ENCODE peak calls at places on chromosomes 11 and 22, in eight cellular contexts. One of them, this sample, is unnamed.

GRCh38 chr22:38870312-38870741 is 1.7 kb downstream of the CBX6 start:
- DNase-seq in GM19239: peak
- DNase-seq in nucleus accumbens: peak
- DNase-seq in hypothalamus: no peak
- DNase-seq in stimulated activated naive B cell treated with anti-CD40 and anti-IgM and Interleukin-4, amounts not matched to agents 10 μg/mL and 1 μg/mL and 100 μg/mL, for 72 hours: peak
- DNase-seq in sciatic nerve: peak
- DNase-seq in PC-9: peak
- DNase-seq in stimulated activated CD4-positive, alpha-beta T cell treated with anti-CD3 and anti-CD28 coated beads, Interleukin-4, amount 100 ng/mL, for 1 hour: peak
- DNase-seq in this sample: peak

GRCh38 chr11:60924110-60924905 is at the start of gene TMEM132A:
- DNase-seq in stimulated activated naive B cell treated with anti-CD40 and anti-IgM and Interleukin-4, amounts not matched to agents 10 μg/mL and 1 μg/mL and 100 μg/mL, for 72 hours: no peak
- DNase-seq in stimulated activated CD4-positive, alpha-beta T cell treated with anti-CD3 and anti-CD28 coated beads, Interleukin-4, amount 100 ng/mL, for 1 hour: peak
- DNase-seq in GM19239: no peak
- DNase-seq in hypothalamus: no peak
- DNase-seq in nucleus accumbens: peak
- DNase-seq in PC-9: peak
- DNase-seq in sciatic nerve: peak
- DNase-seq in this sample: no peak

GRCh38 chr11:132779487-132779886 is 752.8 kb downstream of the OPCML start:
- DNase-seq in stimulated activated naive B cell treated with anti-CD40 and anti-IgM and Interleukin-4, amounts not matched to agents 10 μg/mL and 1 μg/mL and 100 μg/mL, for 72 hours: no peak
- DNase-seq in GM19239: no peak
- DNase-seq in sciatic nerve: no peak
- DNase-seq in hypothalamus: no peak
- DNase-seq in PC-9: no peak
- DNase-seq in nucleus accumbens: no peak
- DNase-seq in stimulated activated CD4-positive, alpha-beta T cell treated with anti-CD3 and anti-CD28 coated beads, Interleukin-4, amount 100 ng/mL, for 1 hour: no peak
- DNase-seq in this sample: no peak

GRCh38 chr11:117972044-117972443 is 14.2 kb upstream of the IL10RA start:
- DNase-seq in GM19239: no peak
- DNase-seq in hypothalamus: no peak
- DNase-seq in stimulated activated naive B cell treated with anti-CD40 and anti-IgM and Interleukin-4, amounts not matched to agents 10 μg/mL and 1 μg/mL and 100 μg/mL, for 72 hours: no peak
- DNase-seq in stimulated activated CD4-positive, alpha-beta T cell treated with anti-CD3 and anti-CD28 coated beads, Interleukin-4, amount 100 ng/mL, for 1 hour: no peak
- DNase-seq in nucleus accumbens: no peak
- DNase-seq in sciatic nerve: no peak
- DNase-seq in PC-9: no peak
- DNase-seq in this sample: no peak

GRCh38 chr11:114846040-114846791 is 167.9 kb downstream of the NXPE2 start:
- DNase-seq in sciatic nerve: no peak
- DNase-seq in stimulated activated CD4-positive, alpha-beta T cell treated with anti-CD3 and anti-CD28 coated beads, Interleukin-4, amount 100 ng/mL, for 1 hour: no peak
- DNase-seq in stimulated activated naive B cell treated with anti-CD40 and anti-IgM and Interleukin-4, amounts not matched to agents 10 μg/mL and 1 μg/mL and 100 μg/mL, for 72 hours: no peak
- DNase-seq in PC-9: no peak
- DNase-seq in nucleus accumbens: peak
- DNase-seq in GM19239: no peak
- DNase-seq in hypothalamus: no peak
- DNase-seq in this sample: no peak

GRCh38 chr11:131749100-131749499 is 378.7 kb downstream of the NTM start:
- DNase-seq in PC-9: no peak
- DNase-seq in sciatic nerve: no peak
- DNase-seq in stimulated activated CD4-positive, alpha-beta T cell treated with anti-CD3 and anti-CD28 coated beads, Interleukin-4, amount 100 ng/mL, for 1 hour: no peak
- DNase-seq in GM19239: no peak
- DNase-seq in stimulated activated naive B cell treated with anti-CD40 and anti-IgM and Interleukin-4, amounts not matched to agents 10 μg/mL and 1 μg/mL and 100 μg/mL, for 72 hours: no peak
- DNase-seq in hypothalamus: no peak
- DNase-seq in nucleus accumbens: no peak
- DNase-seq in this sample: no peak

GRCh38 chr22:43148581-43148980 is 2.8 kb upstream of the TSPO start:
- DNase-seq in PC-9: no peak
- DNase-seq in stimulated activated CD4-positive, alpha-beta T cell treated with anti-CD3 and anti-CD28 coated beads, Interleukin-4, amount 100 ng/mL, for 1 hour: no peak
- DNase-seq in nucleus accumbens: no peak
- DNase-seq in sciatic nerve: no peak
- DNase-seq in stimulated activated naive B cell treated with anti-CD40 and anti-IgM and Interleukin-4, amounts not matched to agents 10 μg/mL and 1 μg/mL and 100 μg/mL, for 72 hours: no peak
- DNase-seq in GM19239: no peak
- DNase-seq in hypothalamus: no peak
- DNase-seq in this sample: no peak

GRCh38 chr11:102419181-102419580 is 33.4 kb downstream of the TMEM123 start:
- DNase-seq in PC-9: no peak
- DNase-seq in hypothalamus: no peak
- DNase-seq in stimulated activated naive B cell treated with anti-CD40 and anti-IgM and Interleukin-4, amounts not matched to agents 10 μg/mL and 1 μg/mL and 100 μg/mL, for 72 hours: no peak
- DNase-seq in stimulated activated CD4-positive, alpha-beta T cell treated with anti-CD3 and anti-CD28 coated beads, Interleukin-4, amount 100 ng/mL, for 1 hour: no peak
- DNase-seq in sciatic nerve: no peak
- DNase-seq in nucleus accumbens: no peak
- DNase-seq in GM19239: no peak
- DNase-seq in this sample: no peak

GRCh38 chr22:48892571-48893287 is 934.9 kb downstream of the BRD1 start:
- DNase-seq in sciatic nerve: peak
- DNase-seq in PC-9: no peak
- DNase-seq in stimulated activated CD4-positive, alpha-beta T cell treated with anti-CD3 and anti-CD28 coated beads, Interleukin-4, amount 100 ng/mL, for 1 hour: no peak
- DNase-seq in nucleus accumbens: no peak
- DNase-seq in GM19239: no peak
- DNase-seq in stimulated activated naive B cell treated with anti-CD40 and anti-IgM and Interleukin-4, amounts not matched to agents 10 μg/mL and 1 μg/mL and 100 μg/mL, for 72 hours: no peak
- DNase-seq in hypothalamus: no peak
- DNase-seq in this sample: no peak

GRCh38 chr22:42473484-42474193 is 41.4 kb upstream of the NFAM1 start:
- DNase-seq in GM19239: no peak
- DNase-seq in stimulated activated CD4-positive, alpha-beta T cell treated with anti-CD3 and anti-CD28 coated beads, Interleukin-4, amount 100 ng/mL, for 1 hour: no peak
- DNase-seq in hypothalamus: no peak
- DNase-seq in stimulated activated naive B cell treated with anti-CD40 and anti-IgM and Interleukin-4, amounts not matched to agents 10 μg/mL and 1 μg/mL and 100 μg/mL, for 72 hours: no peak
- DNase-seq in sciatic nerve: no peak
- DNase-seq in nucleus accumbens: no peak
- DNase-seq in PC-9: peak
- DNase-seq in this sample: no peak

GRCh38 chr22:24996420-24996952 is 44.0 kb downstream of the KIAA1671 start:
- DNase-seq in stimulated activated naive B cell treated with anti-CD40 and anti-IgM and Interleukin-4, amounts not matched to agents 10 μg/mL and 1 μg/mL and 100 μg/mL, for 72 hours: no peak
- DNase-seq in sciatic nerve: no peak
- DNase-seq in hypothalamus: no peak
- DNase-seq in GM19239: no peak
- DNase-seq in PC-9: peak
- DNase-seq in stimulated activated CD4-positive, alpha-beta T cell treated with anti-CD3 and anti-CD28 coated beads, Interleukin-4, amount 100 ng/mL, for 1 hour: no peak
- DNase-seq in nucleus accumbens: no peak
- DNase-seq in this sample: no peak

GRCh38 chr11:73040046-73040445 is 102.1 kb downstream of the FCHSD2 start:
- DNase-seq in PC-9: no peak
- DNase-seq in stimulated activated CD4-positive, alpha-beta T cell treated with anti-CD3 and anti-CD28 coated beads, Interleukin-4, amount 100 ng/mL, for 1 hour: no peak
- DNase-seq in stimulated activated naive B cell treated with anti-CD40 and anti-IgM and Interleukin-4, amounts not matched to agents 10 μg/mL and 1 μg/mL and 100 μg/mL, for 72 hours: no peak
- DNase-seq in sciatic nerve: no peak
- DNase-seq in GM19239: no peak
- DNase-seq in nucleus accumbens: no peak
- DNase-seq in hypothalamus: no peak
- DNase-seq in this sample: no peak

GRCh38 chr11:118051611-118052461 is 25.0 kb upstream of the TMPRSS4 start:
- DNase-seq in nucleus accumbens: no peak
- DNase-seq in stimulated activated naive B cell treated with anti-CD40 and anti-IgM and Interleukin-4, amounts not matched to agents 10 μg/mL and 1 μg/mL and 100 μg/mL, for 72 hours: no peak
- DNase-seq in sciatic nerve: no peak
- DNase-seq in GM19239: no peak
- DNase-seq in PC-9: no peak
- DNase-seq in stimulated activated CD4-positive, alpha-beta T cell treated with anti-CD3 and anti-CD28 coated beads, Interleukin-4, amount 100 ng/mL, for 1 hour: peak
- DNase-seq in hypothalamus: no peak
- DNase-seq in this sample: peak

This sample was measured in activated naive CD4-positive, alpha-beta T cell treated with anti-CD3 and anti-CD28 coated beads, Interleukin-2, amount 50 U/mL, for 16 hours.